ENCODE peak calls at places on chromosome 1, in six cellular contexts. M is H1, W is ovary, G is A549, S is GM12878, Z is upper lobe of left lung. P is an unnamed sample. For H3K4me1, the result is how much of the 10 kb centered on the place peaks cover.

GRCh38 chr1:201711101-201711597 is 117.8 kb upstream of the IPO9 start:
- DNase-seq in W (no peak), G (no peak), S (no peak), M (no peak), Z (no peak), P (no peak)

GRCh38 chr1:76269175-76269574 is 194.6 kb downstream of the ST6GALNAC3 start:
- DNase-seq in G (no peak), S (no peak), W (no peak), M (no peak), Z (no peak), P (no peak)

GRCh38 chr1:65946960-65947359 is 154.3 kb downstream of the PDE4B start:
- DNase-seq in M (no peak), S (no peak), G (no peak), Z (no peak), W (no peak), P (no peak)

GRCh38 chr1:208500379-208500778 is 256.2 kb upstream of the PLXNA2 start:
- DNase-seq in M (no peak), S (no peak), Z (no peak), G (no peak), W (no peak), P (no peak)

GRCh38 chr1:234281826-234282489 is 91.3 kb upstream of the COA6 start:
- DNase-seq in G (no peak), Z (no peak), M (no peak), S (no peak), W (no peak), P (no peak)

GRCh38 chr1:156860639-156861423 is at the start of gene NTRK1:
- DNase-seq in M (no peak), Z (peak), S (no peak), G (peak), W (peak), P (no peak)

GRCh38 chr1:230548357-230548756 is 93.9 kb upstream of the COG2 start:
- DNase-seq in M (no peak), W (no peak), Z (no peak), S (no peak), G (no peak), P (no peak)

GRCh38 chr1:77438239-77438913 is 156.6 kb downstream of the AK5 start:
- DNase-seq in S (no peak), M (no peak), Z (no peak), W (no peak), G (no peak), P (no peak)

GRCh38 chr1:2474933-2475371 is 1.1 kb upstream of the PLCH2 start:
- DNase-seq in G (no peak), Z (no peak), S (no peak), W (peak), M (no peak), P (no peak)

GRCh38 chr1:61184035-61184713 is 101.8 kb downstream of the NFIA start:
- DNase-seq in Z (peak), S (no peak), M (no peak), G (peak), W (peak), P (peak)

GRCh38 chr1:173050865-173051264 is at the start of gene TNFSF18:
- DNase-seq in M (no peak), S (no peak), W (no peak), Z (no peak), G (no peak), P (no peak)

GRCh38 chr1:113178106-113178505 is 105.1 kb downstream of the LRIG2 start:
- DNase-seq in Z (no peak), M (no peak), S (no peak), W (no peak), G (no peak), P (no peak)

DNA sequence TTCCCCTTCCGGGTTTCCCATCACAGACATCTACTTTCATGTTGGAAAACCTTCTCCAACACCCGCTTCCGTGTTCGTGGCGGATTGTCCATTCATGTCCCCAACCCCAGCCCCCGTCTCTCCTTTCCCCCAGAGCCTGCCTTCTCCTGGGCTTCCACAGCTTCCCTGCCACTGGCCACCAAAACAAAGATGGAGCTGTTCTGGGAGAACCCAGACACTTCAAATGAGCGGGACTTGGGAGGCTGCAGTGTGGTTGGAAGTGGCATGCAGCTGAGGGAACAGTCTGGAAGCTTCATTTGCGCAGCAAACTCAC is 2.8 kb downstream of the EFHD2 start:
- DNase-seq in Z (no peak), W (no peak), G (no peak), S (no peak), M (no peak), P (no peak)
- H3K4me1 ChIP-seq in Z (under half), W (under half), G (half or more), S (under half), M (under half), P (half or more)

GRCh38 chr1:1022322-1023090 is 2.6 kb downstream of the AGRN start:
- DNase-seq in Z (peak), G (no peak), S (no peak), W (no peak), M (no peak), P (no peak)

GRCh38 chr1:1020415-1021009 is 592 bp downstream of the AGRN start:
- DNase-seq in G (no peak), S (no peak), W (no peak), M (no peak), Z (peak), P (no peak)

GRCh38 chr1:1020000-1020404 is at the start of gene AGRN:
- DNase-seq in S (no peak), Z (peak), W (peak), G (no peak), M (no peak), P (no peak)

GRCh38 chr1:1021860-1022259 is 1.9 kb downstream of the AGRN start:
- DNase-seq in M (no peak), S (no peak), G (no peak), W (no peak), Z (peak), P (no peak)

GRCh38 chr1:1021010-1021845 is 1.3 kb downstream of the AGRN start:
- DNase-seq in W (peak), M (no peak), S (no peak), G (peak), Z (peak), P (no peak)
- TF ChIP-seq EP300 in W (no peak), M (no peak), S (no peak), G (no peak), Z (no peak), P (no peak)

GRCh38 chr1:228867093-228867950 is 132.0 kb downstream of the RHOU start:
- DNase-seq in M (no peak), W (no peak), Z (peak), G (no peak), S (no peak), P (no peak)
- H3K4me1 ChIP-seq in M (under half), W (under half), Z (under half), G (under half), S (under half), P (under half)

GRCh38 chr1:16351994-16352841 is at the start of gene FBXO42:
- DNase-seq in W (peak), S (peak), Z (peak), M (peak), G (peak), P (peak)
- TF ChIP-seq EP300 in W (no peak), S (no peak), Z (no peak), M (peak), G (no peak), P (no peak)

DNA sequence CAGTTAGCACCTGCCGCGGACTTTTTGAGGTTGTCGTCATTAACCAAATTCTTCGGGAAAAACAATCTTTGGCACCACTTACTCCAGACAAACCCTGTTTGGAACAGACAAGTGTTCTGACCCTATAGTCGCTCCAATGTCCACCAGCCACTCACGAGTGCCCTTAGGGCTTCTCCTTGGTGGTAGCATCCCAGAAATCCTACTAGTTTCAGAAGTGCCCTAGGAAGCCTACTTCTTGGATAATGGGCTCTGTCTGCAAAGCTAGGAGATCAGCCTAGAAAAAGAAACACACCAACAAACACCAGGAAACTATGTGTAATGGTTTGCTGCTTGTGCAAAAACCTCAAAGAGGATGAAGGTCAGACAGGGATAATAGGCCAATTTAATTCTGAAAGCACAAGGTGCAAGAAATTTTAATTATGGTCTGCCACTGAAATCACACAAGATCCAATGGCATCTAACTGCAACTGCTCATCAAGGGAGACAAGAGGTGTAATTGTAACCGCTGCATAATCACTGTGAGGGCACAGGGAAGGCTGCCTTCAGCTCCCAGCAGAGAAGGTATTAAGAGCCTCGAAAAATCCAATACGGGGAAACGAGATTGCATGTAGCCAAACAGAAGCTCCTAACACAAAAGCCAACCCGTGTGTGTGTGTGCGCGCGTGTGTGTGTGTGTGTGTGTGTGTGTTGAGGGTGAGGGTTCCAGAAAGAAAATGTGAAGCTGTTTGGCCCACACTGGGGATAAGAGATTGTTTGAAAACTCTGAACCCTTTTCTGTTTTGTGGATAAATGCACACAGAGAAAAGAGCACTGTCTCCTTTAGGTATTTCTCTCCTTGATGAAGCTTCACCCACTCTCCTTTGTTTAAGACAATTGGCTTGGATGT is 2.2 kb downstream of the WLS start:
- DNase-seq in S (no peak), M (no peak), G (no peak), Z (peak), W (peak), P (no peak)
- H3K4me1 ChIP-seq in S (under half), M (under half), G (under half), Z (under half), W (under half), P (under half)

GRCh38 chr1:115098979-115099692 is 9.8 kb upstream of the TSPAN2 start:
- DNase-seq in G (peak), M (no peak), W (no peak), S (peak), Z (no peak), P (no peak)
- TF ChIP-seq EP300 in G (no peak), M (no peak), W (no peak), S (no peak), Z (no peak), P (no peak)

P was measured in tibial nerve.